ENCODE peak calls at places on chromosome 2, in four cellular contexts. One of them, this sample, is unnamed.

GRCh38 chr2:57703407-57703806 is 343.2 kb upstream of the VRK2 start:
- DNase-seq in esophagus squamous epithelium: no peak
- DNase-seq in H9: no peak
- DNase-seq in B cell: no peak
- DNase-seq in this sample: no peak

GRCh38 chr2:96207073-96207777 is 1.4 kb downstream of the STARD7 start:
- DNase-seq in esophagus squamous epithelium: no peak
- DNase-seq in H9: no peak
- DNase-seq in B cell: no peak
- DNase-seq in this sample: no peak

GRCh38 chr2:217218269-217219140 is 358.6 kb upstream of the TNP1 start:
- DNase-seq in esophagus squamous epithelium: no peak
- DNase-seq in H9: no peak
- DNase-seq in B cell: no peak
- DNase-seq in this sample: no peak

GRCh38 chr2:240725266-240726060 is 33.8 kb downstream of the AQP12A start:
- DNase-seq in esophagus squamous epithelium: no peak
- DNase-seq in H9: no peak
- DNase-seq in B cell: no peak
- DNase-seq in this sample: no peak

GRCh38 chr2:188291617-188292445 is at the start of gene GULP1:
- DNase-seq in esophagus squamous epithelium: no peak
- DNase-seq in H9: peak; percentile 76
- DNase-seq in B cell: no peak
- DNase-seq in this sample: no peak

GRCh38 chr2:106104332-106105062 is 89.6 kb downstream of the UXS1 start:
- DNase-seq in esophagus squamous epithelium: no peak
- DNase-seq in H9: peak; percentile 67
- DNase-seq in B cell: peak; percentile 68
- DNase-seq in this sample: peak; percentile 47

GRCh38 chr2:223696719-223697118 is 94.6 kb upstream of the SCG2 start:
- DNase-seq in esophagus squamous epithelium: no peak
- DNase-seq in H9: no peak
- DNase-seq in B cell: no peak
- DNase-seq in this sample: no peak

GRCh38 chr2:11298592-11298991 is 45.8 kb downstream of the ROCK2 start:
- DNase-seq in esophagus squamous epithelium: no peak
- DNase-seq in H9: no peak
- DNase-seq in B cell: no peak
- DNase-seq in this sample: no peak

GRCh38 chr2:239193925-239194687 is 206.7 kb downstream of the HDAC4 start:
- DNase-seq in esophagus squamous epithelium: no peak
- DNase-seq in H9: peak; percentile 34
- DNase-seq in B cell: peak; percentile 15
- DNase-seq in this sample: peak; percentile 13

GRCh38 chr2:145845207-145845894 is 1325.4 kb upstream of the ZEB2 start:
- DNase-seq in esophagus squamous epithelium: no peak
- DNase-seq in H9: no peak
- DNase-seq in B cell: no peak
- DNase-seq in this sample: no peak

GRCh38 chr2:174341301-174341994 is 6.7 kb downstream of the SP9 start:
- DNase-seq in esophagus squamous epithelium: peak; percentile 23
- DNase-seq in H9: peak; percentile 90
- DNase-seq in B cell: peak; percentile 86
- DNase-seq in this sample: peak; percentile 87
- TF ChIP-seq CTCF in esophagus squamous epithelium: peak; percentile 98
- TF ChIP-seq CTCF in H9: peak; percentile 99
- TF ChIP-seq CTCF in B cell: peak; percentile 99
- TF ChIP-seq CTCF in this sample: peak; percentile 96

GRCh38 chr2:70808983-70809958 is 11.1 kb downstream of the CLEC4F start:
- DNase-seq in esophagus squamous epithelium: no peak
- DNase-seq in H9: no peak
- DNase-seq in B cell: no peak
- DNase-seq in this sample: no peak
- TF ChIP-seq CTCF in esophagus squamous epithelium: no peak
- TF ChIP-seq CTCF in H9: no peak
- TF ChIP-seq CTCF in B cell: no peak
- TF ChIP-seq CTCF in this sample: no peak

GRCh38 chr2:219645631-219646527 is 18.4 kb downstream of the SLC4A3 start:
- DNase-seq in esophagus squamous epithelium: no peak
- DNase-seq in H9: peak; percentile 53
- DNase-seq in B cell: no peak
- DNase-seq in this sample: no peak
- TF ChIP-seq CTCF in esophagus squamous epithelium: no peak
- TF ChIP-seq CTCF in H9: peak; percentile 34
- TF ChIP-seq CTCF in B cell: no peak
- TF ChIP-seq CTCF in this sample: no peak

GRCh38 chr2:183069174-183069573 is 9.4 kb upstream of the DUSP19 start:
- DNase-seq in esophagus squamous epithelium: no peak
- DNase-seq in H9: no peak
- DNase-seq in B cell: no peak
- DNase-seq in this sample: no peak

GRCh38 chr2:183072177-183072576 is 6.4 kb upstream of the DUSP19 start:
- DNase-seq in esophagus squamous epithelium: no peak
- DNase-seq in H9: no peak
- DNase-seq in B cell: no peak
- DNase-seq in this sample: no peak

GRCh38 chr2:183068561-183068960 is 10.0 kb upstream of the DUSP19 start:
- DNase-seq in esophagus squamous epithelium: no peak
- DNase-seq in H9: no peak
- DNase-seq in B cell: no peak
- DNase-seq in this sample: no peak

GRCh38 chr2:183070942-183071844 is 7.4 kb upstream of the DUSP19 start:
- DNase-seq in esophagus squamous epithelium: no peak
- DNase-seq in H9: peak; percentile 96
- DNase-seq in B cell: no peak
- DNase-seq in this sample: no peak
- TF ChIP-seq CTCF in esophagus squamous epithelium: no peak
- TF ChIP-seq CTCF in H9: peak; percentile 82
- TF ChIP-seq CTCF in B cell: no peak
- TF ChIP-seq CTCF in this sample: no peak

DNA sequence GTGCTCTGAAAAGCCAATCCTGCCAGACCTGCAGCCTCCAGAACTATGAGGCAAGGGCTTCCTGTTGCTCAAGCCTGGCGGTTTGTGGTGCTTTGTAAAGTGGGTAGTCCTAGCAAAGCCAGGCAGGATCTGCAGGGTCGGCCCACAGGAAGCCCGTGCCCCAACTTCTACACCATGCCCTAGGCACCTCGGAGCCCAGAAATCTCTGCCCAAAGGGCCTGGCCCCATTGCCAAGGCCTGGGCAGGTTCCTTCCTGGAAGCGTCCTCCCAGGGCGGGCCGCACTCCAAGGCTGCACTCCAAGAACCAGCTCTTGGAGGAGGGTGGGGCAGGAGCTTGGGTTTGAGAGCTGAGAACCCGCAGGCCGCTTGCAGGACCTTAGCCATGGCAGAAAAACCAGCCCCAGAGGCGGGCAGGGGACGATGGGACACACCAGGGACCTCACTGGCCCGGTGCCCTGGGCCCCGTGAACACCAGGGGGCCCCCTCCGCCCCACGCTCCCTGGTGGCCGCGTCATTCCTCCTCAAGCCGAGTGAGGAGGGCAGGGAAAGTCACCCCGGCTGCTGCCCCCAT is 37.2 kb upstream of the ID2 start:
- DNase-seq in esophagus squamous epithelium: no peak
- DNase-seq in H9: peak; percentile 51
- DNase-seq in B cell: no peak
- DNase-seq in this sample: no peak
- TF ChIP-seq CTCF in esophagus squamous epithelium: no peak
- TF ChIP-seq CTCF in H9: peak; percentile 40
- TF ChIP-seq CTCF in B cell: no peak
- TF ChIP-seq CTCF in this sample: no peak

DNA sequence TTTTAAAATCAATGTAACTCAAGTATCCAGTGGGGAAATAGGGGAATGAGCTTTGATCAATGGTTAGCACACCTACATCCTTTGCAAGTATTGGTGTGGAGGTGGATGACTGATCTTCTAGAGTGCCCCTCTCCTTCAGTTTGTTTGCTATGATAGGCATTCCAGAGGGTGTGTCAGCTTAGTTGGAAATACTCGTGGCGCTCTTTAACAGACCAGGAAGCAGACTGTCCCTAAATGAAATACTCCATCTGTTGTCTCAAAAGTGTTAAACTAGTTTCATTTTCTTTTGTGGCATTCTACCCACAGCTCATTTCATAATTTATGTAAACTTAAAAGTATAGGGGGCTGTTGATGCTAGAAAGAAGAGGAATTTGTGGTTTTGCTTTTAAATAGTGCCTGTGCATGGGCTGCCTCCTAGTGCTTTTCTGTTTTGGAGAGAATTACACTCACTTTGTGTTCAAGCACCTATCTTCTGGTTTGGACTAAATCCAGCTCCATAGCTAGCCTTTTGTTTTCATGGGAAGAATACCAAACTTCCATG is 66.2 kb downstream of the STAT1 start:
- DNase-seq in esophagus squamous epithelium: no peak
- DNase-seq in H9: no peak
- DNase-seq in B cell: no peak
- DNase-seq in this sample: no peak
- TF ChIP-seq CTCF in esophagus squamous epithelium: no peak
- TF ChIP-seq CTCF in H9: no peak
- TF ChIP-seq CTCF in B cell: peak; percentile 38
- TF ChIP-seq CTCF in this sample: peak; percentile 10